ENCODE peak calls at places on chromosomes 4 and X, in six cellular contexts. One of them, this sample, is unnamed.

GRCh38 chr4:100707786-100708185 is 190.0 kb upstream of the EMCN start:
- DNase-seq in testis: no peak
- DNase-seq in CD8-positive, alpha-beta T cell: no peak
- DNase-seq in right lobe of liver: no peak
- DNase-seq in stomach: no peak
- DNase-seq in adrenal gland: no peak
- DNase-seq in this sample: no peak

GRCh38 chrX:119602701-119603255 is 3.4 kb downstream of the NKRF start:
- DNase-seq in stomach: no peak
- DNase-seq in testis: no peak
- DNase-seq in right lobe of liver: no peak
- DNase-seq in adrenal gland: no peak
- DNase-seq in CD8-positive, alpha-beta T cell: no peak
- DNase-seq in this sample: no peak

GRCh38 chr4:54695359-54696149 is 37.8 kb downstream of the KIT start:
- DNase-seq in stomach: no peak
- DNase-seq in right lobe of liver: no peak
- DNase-seq in adrenal gland: no peak
- DNase-seq in CD8-positive, alpha-beta T cell: no peak
- DNase-seq in testis: no peak
- DNase-seq in this sample: no peak

GRCh38 chr4:76434901-76435688 is at the start of gene SHROOM3:
- DNase-seq in adrenal gland: no peak
- DNase-seq in testis: no peak
- DNase-seq in CD8-positive, alpha-beta T cell: no peak
- DNase-seq in right lobe of liver: no peak
- DNase-seq in stomach: no peak
- DNase-seq in this sample: peak; percentile 34

GRCh38 chr4:106659386-106659785 is 290.8 kb upstream of the GIMD1 start:
- DNase-seq in adrenal gland: no peak
- DNase-seq in testis: no peak
- DNase-seq in CD8-positive, alpha-beta T cell: no peak
- DNase-seq in stomach: no peak
- DNase-seq in right lobe of liver: no peak
- DNase-seq in this sample: no peak

GRCh38 chr4:153465922-153466636 is at the start of gene TMEM131L:
- DNase-seq in right lobe of liver: peak; percentile 86
- DNase-seq in testis: peak; percentile 68
- DNase-seq in adrenal gland: peak; percentile 69
- DNase-seq in CD8-positive, alpha-beta T cell: peak; percentile 61
- DNase-seq in stomach: peak; percentile 72
- DNase-seq in this sample: peak; percentile 79

GRCh38 chr4:39118034-39118658 is 56.1 kb downstream of the KLHL5 start:
- DNase-seq in testis: no peak
- DNase-seq in stomach: no peak
- DNase-seq in right lobe of liver: no peak
- DNase-seq in adrenal gland: no peak
- DNase-seq in CD8-positive, alpha-beta T cell: no peak
- DNase-seq in this sample: no peak

GRCh38 chrX:20514358-20514757 is 247.6 kb upstream of the RPS6KA3 start:
- DNase-seq in right lobe of liver: no peak
- DNase-seq in testis: no peak
- DNase-seq in CD8-positive, alpha-beta T cell: no peak
- DNase-seq in stomach: no peak
- DNase-seq in adrenal gland: no peak
- DNase-seq in this sample: no peak

GRCh38 chr4:137677851-137678250 is 145.6 kb upstream of the PCDH18 start:
- DNase-seq in stomach: no peak
- DNase-seq in CD8-positive, alpha-beta T cell: no peak
- DNase-seq in testis: no peak
- DNase-seq in right lobe of liver: no peak
- DNase-seq in adrenal gland: no peak
- DNase-seq in this sample: no peak

GRCh38 chr4:163107754-163108153 is 58.9 kb downstream of the NAF1 start:
- DNase-seq in right lobe of liver: no peak
- DNase-seq in CD8-positive, alpha-beta T cell: no peak
- DNase-seq in stomach: no peak
- DNase-seq in testis: no peak
- DNase-seq in adrenal gland: no peak
- DNase-seq in this sample: no peak

GRCh38 chr4:163110442-163110841 is 56.2 kb downstream of the NAF1 start:
- DNase-seq in stomach: no peak
- DNase-seq in testis: no peak
- DNase-seq in right lobe of liver: no peak
- DNase-seq in adrenal gland: no peak
- DNase-seq in CD8-positive, alpha-beta T cell: no peak
- DNase-seq in this sample: no peak

GRCh38 chr4:163108614-163109013 is 58.1 kb downstream of the NAF1 start:
- DNase-seq in testis: no peak
- DNase-seq in CD8-positive, alpha-beta T cell: no peak
- DNase-seq in right lobe of liver: no peak
- DNase-seq in stomach: no peak
- DNase-seq in adrenal gland: no peak
- DNase-seq in this sample: no peak

GRCh38 chr4:163111588-163111987 is 55.1 kb downstream of the NAF1 start:
- DNase-seq in right lobe of liver: no peak
- DNase-seq in stomach: no peak
- DNase-seq in adrenal gland: no peak
- DNase-seq in CD8-positive, alpha-beta T cell: no peak
- DNase-seq in testis: no peak
- DNase-seq in this sample: no peak

DNA sequence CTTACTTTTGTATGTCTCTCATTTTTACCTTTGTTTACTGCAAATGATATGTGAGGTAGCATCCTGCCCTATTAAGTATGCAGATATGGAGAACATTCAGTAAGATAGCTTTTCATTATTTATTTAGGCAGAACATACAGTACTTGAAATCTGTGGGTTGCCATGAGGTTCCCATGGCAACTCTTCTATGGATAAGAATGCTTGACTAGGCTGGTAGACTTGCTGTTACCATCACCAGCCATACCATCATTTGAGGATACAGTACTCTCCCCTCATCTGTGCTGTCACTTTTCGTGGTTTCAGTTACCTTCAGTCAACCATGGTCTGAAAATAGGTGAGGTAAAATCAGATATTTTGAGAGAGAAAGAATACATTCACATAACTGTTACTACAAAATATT is 56.7 kb downstream of the NAF1 start:
- DNase-seq in CD8-positive, alpha-beta T cell: no peak
- DNase-seq in right lobe of liver: no peak
- DNase-seq in testis: no peak
- DNase-seq in stomach: no peak
- DNase-seq in adrenal gland: no peak
- DNase-seq in this sample: no peak
- H3K9me3 ChIP-seq in CD8-positive, alpha-beta T cell: no peaks in the 10 kb centered on the region
- H3K9me3 ChIP-seq in right lobe of liver: no peaks in the 10 kb centered on the region
- H3K9me3 ChIP-seq in testis: no peaks in the 10 kb centered on the region
- H3K9me3 ChIP-seq in stomach: no peaks in the 10 kb centered on the region
- H3K9me3 ChIP-seq in adrenal gland: no peaks in the 10 kb centered on the region
- H3K9me3 ChIP-seq in this sample: no peaks in the 10 kb centered on the region

GRCh38 chr4:386708-387105 is 49.1 kb downstream of the ZNF141 start:
- DNase-seq in testis: peak; percentile 20
- DNase-seq in adrenal gland: no peak
- DNase-seq in CD8-positive, alpha-beta T cell: no peak
- DNase-seq in right lobe of liver: no peak
- DNase-seq in stomach: no peak
- DNase-seq in this sample: no peak
- H3K9me3 ChIP-seq in testis: no peaks in the 10 kb centered on the region
- H3K9me3 ChIP-seq in adrenal gland: peaks cover 46% of the 10 kb centered on the region
- H3K9me3 ChIP-seq in CD8-positive, alpha-beta T cell: peaks cover 72% of the 10 kb centered on the region
- H3K9me3 ChIP-seq in right lobe of liver: peaks cover 16% of the 10 kb centered on the region
- H3K9me3 ChIP-seq in stomach: peaks cover 99% of the 10 kb centered on the region
- H3K9me3 ChIP-seq in this sample: peaks cover 99% of the 10 kb centered on the region

DNA sequence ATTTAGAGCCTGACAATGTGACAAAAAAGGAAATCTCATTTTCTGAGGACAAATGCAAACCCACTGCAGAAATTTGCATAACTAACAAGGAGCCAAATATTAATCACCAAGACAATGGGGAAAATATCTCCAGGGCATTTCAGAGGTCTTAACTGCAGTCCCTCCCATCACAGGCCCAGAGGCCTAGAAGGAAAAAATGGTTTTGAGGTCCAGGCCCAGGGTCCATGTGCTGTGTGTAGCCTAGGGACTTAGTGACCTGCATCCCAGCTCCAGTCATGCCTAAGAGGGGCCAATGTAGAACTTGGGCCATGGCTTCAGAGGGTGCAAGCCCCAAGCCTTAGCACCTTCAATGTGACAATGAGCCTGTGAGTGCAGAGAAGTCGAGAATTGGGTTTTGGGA is 44.2 kb downstream of the P2RY10 start:
- DNase-seq in CD8-positive, alpha-beta T cell: no peak
- DNase-seq in stomach: no peak
- DNase-seq in right lobe of liver: no peak
- DNase-seq in adrenal gland: no peak
- DNase-seq in testis: no peak
- DNase-seq in this sample: no peak
- H3K9me3 ChIP-seq in CD8-positive, alpha-beta T cell: no peaks in the 10 kb centered on the region
- H3K9me3 ChIP-seq in stomach: peaks cover 6% of the 10 kb centered on the region
- H3K9me3 ChIP-seq in right lobe of liver: no peaks in the 10 kb centered on the region
- H3K9me3 ChIP-seq in adrenal gland: no peaks in the 10 kb centered on the region
- H3K9me3 ChIP-seq in testis: no peaks in the 10 kb centered on the region
- H3K9me3 ChIP-seq in this sample: no peaks in the 10 kb centered on the region

GRCh38 chr4:49032440-49033161 is 46.5 kb downstream of the CWH43 start:
- DNase-seq in right lobe of liver: no peak
- DNase-seq in stomach: no peak
- DNase-seq in adrenal gland: peak; percentile 18
- DNase-seq in testis: peak; percentile 73
- DNase-seq in CD8-positive, alpha-beta T cell: no peak
- DNase-seq in this sample: no peak
- H3K9me3 ChIP-seq in right lobe of liver: no peaks in the 10 kb centered on the region
- H3K9me3 ChIP-seq in stomach: no peaks in the 10 kb centered on the region
- H3K9me3 ChIP-seq in adrenal gland: no peaks in the 10 kb centered on the region
- H3K9me3 ChIP-seq in testis: no peaks in the 10 kb centered on the region
- H3K9me3 ChIP-seq in CD8-positive, alpha-beta T cell: no peaks in the 10 kb centered on the region
- H3K9me3 ChIP-seq in this sample: no peaks in the 10 kb centered on the region

GRCh38 chr4:176350671-176351070 is 30.9 kb downstream of the SPCS3 start:
- DNase-seq in right lobe of liver: no peak
- DNase-seq in adrenal gland: no peak
- DNase-seq in CD8-positive, alpha-beta T cell: no peak
- DNase-seq in testis: no peak
- DNase-seq in stomach: no peak
- DNase-seq in this sample: peak; percentile 53
- H3K9me3 ChIP-seq in right lobe of liver: no peaks in the 10 kb centered on the region
- H3K9me3 ChIP-seq in adrenal gland: no peaks in the 10 kb centered on the region
- H3K9me3 ChIP-seq in CD8-positive, alpha-beta T cell: no peaks in the 10 kb centered on the region
- H3K9me3 ChIP-seq in testis: no peaks in the 10 kb centered on the region
- H3K9me3 ChIP-seq in stomach: no peaks in the 10 kb centered on the region
- H3K9me3 ChIP-seq in this sample: no peaks in the 10 kb centered on the region

GRCh38 chr4:129062580-129062979 is 30.8 kb downstream of the SCLT1 start:
- DNase-seq in adrenal gland: no peak
- DNase-seq in right lobe of liver: no peak
- DNase-seq in stomach: no peak
- DNase-seq in CD8-positive, alpha-beta T cell: no peak
- DNase-seq in testis: no peak
- DNase-seq in this sample: no peak
- H3K9me3 ChIP-seq in adrenal gland: peaks cover 29% of the 10 kb centered on the region
- H3K9me3 ChIP-seq in right lobe of liver: no peaks in the 10 kb centered on the region
- H3K9me3 ChIP-seq in stomach: peaks cover 70% of the 10 kb centered on the region
- H3K9me3 ChIP-seq in CD8-positive, alpha-beta T cell: peaks cover 40% of the 10 kb centered on the region
- H3K9me3 ChIP-seq in testis: no peaks in the 10 kb centered on the region
- H3K9me3 ChIP-seq in this sample: no peaks in the 10 kb centered on the region

GRCh38 chrX:78659955-78660354 is 827 bp upstream of the RTL3 start:
- DNase-seq in CD8-positive, alpha-beta T cell: no peak
- DNase-seq in stomach: no peak
- DNase-seq in testis: no peak
- DNase-seq in right lobe of liver: no peak
- DNase-seq in adrenal gland: no peak
- DNase-seq in this sample: no peak

GRCh38 chrX:78652971-78653822 is 5.9 kb downstream of the RTL3 start:
- DNase-seq in right lobe of liver: no peak
- DNase-seq in CD8-positive, alpha-beta T cell: no peak
- DNase-seq in testis: no peak
- DNase-seq in adrenal gland: no peak
- DNase-seq in stomach: no peak
- DNase-seq in this sample: no peak

GRCh38 chrX:78655642-78656041 is 3.5 kb downstream of the RTL3 start:
- DNase-seq in testis: no peak
- DNase-seq in right lobe of liver: no peak
- DNase-seq in adrenal gland: no peak
- DNase-seq in stomach: no peak
- DNase-seq in CD8-positive, alpha-beta T cell: no peak
- DNase-seq in this sample: no peak

GRCh38 chrX:78658851-78659744 is at the start of gene RTL3:
- DNase-seq in adrenal gland: no peak
- DNase-seq in testis: no peak
- DNase-seq in CD8-positive, alpha-beta T cell: no peak
- DNase-seq in right lobe of liver: no peak
- DNase-seq in stomach: no peak
- DNase-seq in this sample: no peak
- H3K9me3 ChIP-seq in adrenal gland: no peaks in the 10 kb centered on the region
- H3K9me3 ChIP-seq in testis: no peaks in the 10 kb centered on the region
- H3K9me3 ChIP-seq in CD8-positive, alpha-beta T cell: no peaks in the 10 kb centered on the region
- H3K9me3 ChIP-seq in right lobe of liver: no peaks in the 10 kb centered on the region
- H3K9me3 ChIP-seq in stomach: no peaks in the 10 kb centered on the region
- H3K9me3 ChIP-seq in this sample: no peaks in the 10 kb centered on the region

This sample was measured in heart left ventricle.